ENCODE peak calls at places on chromosomes 7 and 10, in six cellular contexts. One of them, this sample, is unnamed.

GRCh38 chr7:108181073-108181985 is 51.2 kb upstream of the LAMB4 start:
- DNase-seq in HCT116: peak; percentile 51
- DNase-seq in SK-N-SH: peak; percentile 57
- DNase-seq in H1: peak; percentile 64
- DNase-seq in GM12878: peak; percentile 28
- DNase-seq in endothelial cell of umbilical vein: peak; percentile 86
- DNase-seq in this sample: peak; percentile 47

GRCh38 chr10:12727832-12728215 is 273.7 kb downstream of the CCDC3 start:
- DNase-seq in HCT116: no peak
- DNase-seq in SK-N-SH: no peak
- DNase-seq in H1: no peak
- DNase-seq in GM12878: no peak
- DNase-seq in endothelial cell of umbilical vein: no peak
- DNase-seq in this sample: no peak

GRCh38 chr7:128094686-128095085 is 63.4 kb upstream of the LRRC4 start:
- DNase-seq in HCT116: no peak
- DNase-seq in SK-N-SH: no peak
- DNase-seq in H1: no peak
- DNase-seq in GM12878: no peak
- DNase-seq in endothelial cell of umbilical vein: no peak
- DNase-seq in this sample: no peak

GRCh38 chr7:50649259-50649885 is 84.2 kb upstream of the DDC start:
- DNase-seq in HCT116: no peak
- DNase-seq in SK-N-SH: no peak
- DNase-seq in H1: no peak
- DNase-seq in GM12878: no peak
- DNase-seq in endothelial cell of umbilical vein: no peak
- DNase-seq in this sample: no peak

GRCh38 chr7:12812111-12812510 is 124.7 kb downstream of the ARL4A start:
- DNase-seq in HCT116: no peak
- DNase-seq in SK-N-SH: no peak
- DNase-seq in H1: no peak
- DNase-seq in GM12878: no peak
- DNase-seq in endothelial cell of umbilical vein: no peak
- DNase-seq in this sample: no peak

GRCh38 chr7:149422914-149423285 is 38.0 kb downstream of the ZNF777 start:
- DNase-seq in HCT116: no peak
- DNase-seq in SK-N-SH: no peak
- DNase-seq in H1: peak; percentile 78
- DNase-seq in GM12878: no peak
- DNase-seq in endothelial cell of umbilical vein: peak; percentile 7
- DNase-seq in this sample: no peak

GRCh38 chr7:26439502-26440252 is 148.0 kb downstream of the SNX10 start:
- DNase-seq in HCT116: no peak
- DNase-seq in SK-N-SH: no peak
- DNase-seq in H1: no peak
- DNase-seq in GM12878: no peak
- DNase-seq in endothelial cell of umbilical vein: no peak
- DNase-seq in this sample: no peak

GRCh38 chr10:34229917-34230316 is 585.2 kb downstream of the PARD3 start:
- DNase-seq in HCT116: no peak
- DNase-seq in SK-N-SH: no peak
- DNase-seq in H1: no peak
- DNase-seq in GM12878: no peak
- DNase-seq in endothelial cell of umbilical vein: no peak
- DNase-seq in this sample: no peak

GRCh38 chr7:44073664-44074348 is 8.4 kb upstream of the PGAM2 start:
- DNase-seq in HCT116: no peak
- DNase-seq in SK-N-SH: no peak
- DNase-seq in H1: no peak
- DNase-seq in GM12878: no peak
- DNase-seq in endothelial cell of umbilical vein: peak; percentile 65
- DNase-seq in this sample: no peak

GRCh38 chr10:73627300-73627699 is 14.0 kb downstream of the MYOZ1 start:
- DNase-seq in HCT116: no peak
- DNase-seq in SK-N-SH: no peak
- DNase-seq in H1: no peak
- DNase-seq in GM12878: no peak
- DNase-seq in endothelial cell of umbilical vein: no peak
- DNase-seq in this sample: no peak

GRCh38 chr7:75756340-75757297 is 15.4 kb downstream of the CCL26 start:
- DNase-seq in HCT116: peak; percentile 22
- DNase-seq in SK-N-SH: peak; percentile 48
- DNase-seq in H1: no peak
- DNase-seq in GM12878: no peak
- DNase-seq in endothelial cell of umbilical vein: peak; percentile 64
- DNase-seq in this sample: no peak

GRCh38 chr10:10605551-10606081 is 412.1 kb upstream of the CELF2 start:
- DNase-seq in HCT116: no peak
- DNase-seq in SK-N-SH: no peak
- DNase-seq in H1: no peak
- DNase-seq in GM12878: no peak
- DNase-seq in endothelial cell of umbilical vein: peak; percentile 13
- DNase-seq in this sample: no peak

GRCh38 chr10:87656431-87657072 is 3.1 kb upstream of the PAPSS2 start:
- DNase-seq in HCT116: no peak
- DNase-seq in SK-N-SH: peak; percentile 71
- DNase-seq in H1: no peak
- DNase-seq in GM12878: no peak
- DNase-seq in endothelial cell of umbilical vein: peak; percentile 78
- DNase-seq in this sample: no peak

GRCh38 chr7:100835903-100836811 is 8.8 kb upstream of the EPHB4 start:
- DNase-seq in HCT116: no peak
- DNase-seq in SK-N-SH: peak; percentile 36
- DNase-seq in H1: peak; percentile 84
- DNase-seq in GM12878: no peak
- DNase-seq in endothelial cell of umbilical vein: peak; percentile 87
- DNase-seq in this sample: no peak
- H3K9ac ChIP-seq in HCT116: peak overlapping the region; percentile 28
- H3K9ac ChIP-seq in SK-N-SH: no peak overlapping the region
- H3K9ac ChIP-seq in H1: peak overlapping the region; percentile 75
- H3K9ac ChIP-seq in GM12878: no peak overlapping the region
- H3K9ac ChIP-seq in endothelial cell of umbilical vein: peak overlapping the region; percentile 56
- H3K9ac ChIP-seq in this sample: peak overlapping the region; percentile 46

GRCh38 chr10:68406815-68407585 is at the start of gene RUFY2:
- DNase-seq in HCT116: peak; percentile 33
- DNase-seq in SK-N-SH: peak; percentile 96
- DNase-seq in H1: peak; percentile 91
- DNase-seq in GM12878: peak; percentile 20
- DNase-seq in endothelial cell of umbilical vein: peak; percentile 79
- DNase-seq in this sample: no peak
- TF ChIP-seq POLR2AphosphoS5 in HCT116: peak; percentile 68
- TF ChIP-seq POLR2AphosphoS5 in SK-N-SH: peak; percentile 78
- TF ChIP-seq POLR2AphosphoS5 in H1: peak; percentile 55
- TF ChIP-seq POLR2AphosphoS5 in GM12878: peak; percentile 47
- TF ChIP-seq POLR2AphosphoS5 in endothelial cell of umbilical vein: peak; percentile 3
- TF ChIP-seq POLR2AphosphoS5 in this sample: peak; percentile 43

GRCh38 chr7:88217675-88218427 is 2.0 kb downstream of the SRI start:
- DNase-seq in HCT116: no peak
- DNase-seq in SK-N-SH: no peak
- DNase-seq in H1: no peak
- DNase-seq in GM12878: peak; percentile 83
- DNase-seq in endothelial cell of umbilical vein: no peak
- DNase-seq in this sample: no peak
- H3K9ac ChIP-seq in HCT116: no peak overlapping the region
- H3K9ac ChIP-seq in SK-N-SH: peak overlapping the region; percentile 86
- H3K9ac ChIP-seq in H1: no peak overlapping the region
- H3K9ac ChIP-seq in GM12878: peak overlapping the region; percentile 94
- H3K9ac ChIP-seq in endothelial cell of umbilical vein: peak overlapping the region; percentile 93
- H3K9ac ChIP-seq in this sample: no peak overlapping the region

GRCh38 chr7:47571355-47572100 is 10.4 kb downstream of the TNS3 start:
- DNase-seq in HCT116: no peak
- DNase-seq in SK-N-SH: peak; percentile 64
- DNase-seq in H1: no peak
- DNase-seq in GM12878: no peak
- DNase-seq in endothelial cell of umbilical vein: no peak
- DNase-seq in this sample: no peak
- TF ChIP-seq POLR2AphosphoS5 in HCT116: no peak
- TF ChIP-seq POLR2AphosphoS5 in SK-N-SH: no peak
- TF ChIP-seq POLR2AphosphoS5 in H1: no peak
- TF ChIP-seq POLR2AphosphoS5 in GM12878: no peak
- TF ChIP-seq POLR2AphosphoS5 in endothelial cell of umbilical vein: no peak
- TF ChIP-seq POLR2AphosphoS5 in this sample: no peak

This sample was measured in SK-N-MC.